ENCODE peak calls at places on chromosomes 3 and 15, in five cellular contexts. One of them, this sample, is unnamed.

GRCh38 chr3:37765591-37766219 is 96.0 kb upstream of the CTDSPL start:
- DNase-seq in BJ: no peak
- DNase-seq in coronary artery: peak; percentile 81
- DNase-seq in hepatocyte: peak; percentile 38
- DNase-seq in GM12864: no peak
- DNase-seq in this sample: no peak

GRCh38 chr3:120516142-120516541 is 65.3 kb upstream of the FSTL1 start:
- DNase-seq in BJ: no peak
- DNase-seq in coronary artery: no peak
- DNase-seq in hepatocyte: no peak
- DNase-seq in GM12864: no peak
- DNase-seq in this sample: no peak

GRCh38 chr15:77493324-77493907 is 72.7 kb downstream of the HMG20A start:
- DNase-seq in BJ: no peak
- DNase-seq in hepatocyte: no peak
- DNase-seq in GM12864: peak; percentile 5
- DNase-seq in coronary artery: no peak
- DNase-seq in this sample: no peak

GRCh38 chr3:102136183-102136582 is 286.9 kb downstream of the NFKBIZ start:
- DNase-seq in coronary artery: no peak
- DNase-seq in BJ: no peak
- DNase-seq in GM12864: no peak
- DNase-seq in hepatocyte: no peak
- DNase-seq in this sample: no peak

GRCh38 chr3:10723991-10724390 is 92.0 kb upstream of the SLC6A11 start:
- DNase-seq in coronary artery: peak; percentile 31
- DNase-seq in BJ: no peak
- DNase-seq in hepatocyte: no peak
- DNase-seq in GM12864: no peak
- DNase-seq in this sample: peak; percentile 59

GRCh38 chr15:73751896-73752816 is 995 bp downstream of the INSYN1 start:
- DNase-seq in coronary artery: no peak
- DNase-seq in GM12864: no peak
- DNase-seq in BJ: no peak
- DNase-seq in hepatocyte: no peak
- DNase-seq in this sample: no peak

GRCh38 chr15:100686021-100686724 is 83.8 kb downstream of the ASB7 start:
- DNase-seq in hepatocyte: no peak
- DNase-seq in coronary artery: peak; percentile 77
- DNase-seq in GM12864: no peak
- DNase-seq in BJ: no peak
- DNase-seq in this sample: no peak

GRCh38 chr3:5635746-5636145 is 448.2 kb downstream of the EDEM1 start:
- DNase-seq in coronary artery: no peak
- DNase-seq in hepatocyte: no peak
- DNase-seq in GM12864: no peak
- DNase-seq in BJ: no peak
- DNase-seq in this sample: no peak

GRCh38 chr15:78950906-78951840 is 6.3 kb upstream of the CTSH start:
- DNase-seq in BJ: no peak
- DNase-seq in coronary artery: no peak
- DNase-seq in hepatocyte: peak; percentile 54
- DNase-seq in GM12864: no peak
- DNase-seq in this sample: no peak

DNA sequence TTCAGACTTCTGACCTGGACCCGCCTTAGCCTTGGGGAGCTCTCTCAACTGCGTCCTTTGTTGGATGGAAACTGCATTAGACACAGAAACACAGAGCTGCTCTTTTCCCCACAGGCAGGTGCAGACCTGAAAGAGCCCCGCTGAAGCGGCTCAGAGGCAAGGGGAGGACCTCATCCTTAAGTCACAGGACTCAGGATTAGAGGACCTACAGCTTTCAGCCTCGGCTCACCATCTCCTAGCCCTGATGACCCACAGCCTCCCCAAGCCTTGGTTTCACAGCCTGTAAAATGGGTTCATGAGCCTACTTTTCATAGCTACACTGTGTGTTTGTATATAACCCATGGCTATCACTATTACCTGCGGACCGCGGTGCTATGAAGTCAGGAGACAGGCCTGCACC is 20.0 kb downstream of the ZNF710 start:
- DNase-seq in hepatocyte: no peak
- DNase-seq in GM12864: no peak
- DNase-seq in coronary artery: peak; percentile 68
- DNase-seq in BJ: no peak
- DNase-seq in this sample: no peak
- TF ChIP-seq CTCF in hepatocyte: no peak
- TF ChIP-seq CTCF in GM12864: no peak
- TF ChIP-seq CTCF in coronary artery: no peak
- TF ChIP-seq CTCF in BJ: no peak
- TF ChIP-seq CTCF in this sample: no peak

GRCh38 chr3:147393261-147393964 is 12.9 kb downstream of the ZIC4 start:
- DNase-seq in GM12864: no peak
- DNase-seq in BJ: no peak
- DNase-seq in hepatocyte: no peak
- DNase-seq in coronary artery: peak; percentile 64
- DNase-seq in this sample: no peak
- TF ChIP-seq CTCF in GM12864: no peak
- TF ChIP-seq CTCF in BJ: peak; percentile 31
- TF ChIP-seq CTCF in hepatocyte: no peak
- TF ChIP-seq CTCF in coronary artery: no peak
- TF ChIP-seq CTCF in this sample: peak; percentile 8

DNA sequence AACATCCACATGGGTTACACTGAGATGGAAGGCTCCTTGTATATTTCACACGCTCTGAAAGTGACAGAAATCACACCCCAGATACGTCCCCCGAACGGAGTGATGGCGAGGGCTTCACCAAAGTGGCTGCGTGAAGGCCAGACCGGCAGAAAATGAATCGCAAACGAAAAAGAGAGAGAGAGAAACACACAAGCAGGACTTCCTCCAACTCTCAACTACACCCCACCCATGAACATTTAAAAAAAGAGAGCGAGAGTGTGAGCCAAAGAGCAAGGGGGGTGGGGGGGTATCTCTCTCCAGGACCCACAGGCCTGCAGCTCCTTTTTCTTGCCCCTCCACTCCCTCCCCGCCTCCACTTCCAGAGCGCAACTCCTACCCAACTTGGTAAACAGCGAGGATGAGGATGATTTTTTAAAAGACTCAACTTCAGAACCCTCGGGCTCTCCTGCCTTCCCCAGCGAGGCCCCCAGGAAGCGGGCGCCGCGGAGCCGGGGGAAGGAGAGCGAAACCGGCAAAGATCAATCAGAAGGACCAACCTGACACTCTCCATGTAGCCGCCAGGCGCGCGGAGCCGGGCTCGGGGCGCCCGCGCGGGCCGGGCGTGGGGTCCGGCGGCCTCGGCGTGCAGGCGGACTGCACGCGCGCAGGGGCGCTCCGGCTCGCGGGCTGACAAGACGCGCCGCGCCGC is 519.1 kb downstream of the FOXP1 start:
- DNase-seq in GM12864: no peak
- DNase-seq in coronary artery: peak; percentile 87
- DNase-seq in hepatocyte: no peak
- DNase-seq in BJ: no peak
- DNase-seq in this sample: peak; percentile 90
- TF ChIP-seq CTCF in GM12864: no peak
- TF ChIP-seq CTCF in coronary artery: no peak
- TF ChIP-seq CTCF in hepatocyte: no peak
- TF ChIP-seq CTCF in BJ: no peak
- TF ChIP-seq CTCF in this sample: no peak

GRCh38 chr3:94401466-94401865 is 338.6 kb downstream of the NSUN3 start:
- DNase-seq in coronary artery: no peak
- DNase-seq in GM12864: no peak
- DNase-seq in BJ: no peak
- DNase-seq in hepatocyte: no peak
- DNase-seq in this sample: no peak
- TF ChIP-seq CTCF in coronary artery: no peak
- TF ChIP-seq CTCF in GM12864: no peak
- TF ChIP-seq CTCF in BJ: no peak
- TF ChIP-seq CTCF in hepatocyte: no peak
- TF ChIP-seq CTCF in this sample: no peak

This sample was measured in osteocyte.